ENCODE peak calls at places on chromosomes 7 and 10, in six cellular contexts. S is astrocyte, W is NCI-H82, A is brain microvascular endothelial cell, I is posterior cingulate gyrus, H is left colon. Y is an unnamed sample.
A peak's percentile ranks its signal among the peaks of the same experiment; 100 is the strongest.

GRCh38 chr10:86070278-86070677 is 296.3 kb downstream of the GRID1 start:
- DNase-seq in A (no peak), S (no peak), W (no peak), I (no peak), H (no peak), Y (no peak)

GRCh38 chr10:120409816-120410215 is 47.2 kb upstream of the PLPP4 start:
- DNase-seq in I (no peak), A (no peak), W (no peak), H (no peak), S (no peak), Y (no peak)

GRCh38 chr7:621572-622285 is 102.1 kb upstream of the PDGFA start:
- DNase-seq in I (peak; percentile 64), S (no peak), W (no peak), A (no peak), H (peak; percentile 82), Y (peak; percentile 72)

GRCh38 chr10:45446858-45447257 is 72.8 kb downstream of the ALOX5 start:
- DNase-seq in S (no peak), W (no peak), A (no peak), H (no peak), I (no peak), Y (no peak)

GRCh38 chr10:28715757-28716156 is 38.4 kb downstream of the BAMBI start:
- DNase-seq in I (no peak), W (no peak), A (no peak), S (no peak), H (no peak), Y (no peak)

GRCh38 chr10:52774182-52774581 is 1.6 kb upstream of the MBL2 start:
- DNase-seq in I (no peak), W (no peak), A (no peak), H (no peak), S (no peak), Y (no peak)

GRCh38 chr7:134907639-134908038 is 78.7 kb upstream of the AGBL3 start:
- DNase-seq in A (no peak), W (no peak), H (peak; percentile 32), I (no peak), S (peak; percentile 79), Y (no peak)

GRCh38 chr7:148149730-148150129 is 440.8 kb upstream of the C7orf33 start:
- DNase-seq in S (no peak), H (no peak), A (no peak), W (no peak), I (no peak), Y (no peak)

GRCh38 chr10:99809931-99810615 is 27.6 kb downstream of the ABCC2 start:
- DNase-seq in I (no peak), W (no peak), S (no peak), A (no peak), H (no peak), Y (no peak)

GRCh38 chr10:107914450-107915276 is 750.2 kb upstream of the SORCS1 start:
- DNase-seq in A (no peak), H (no peak), S (no peak), I (peak; percentile 86), W (peak; percentile 51), Y (peak; percentile 69)

GRCh38 chr7:139683137-139683871 is 94.5 kb downstream of the HIPK2 start:
- DNase-seq in W (no peak), S (peak; percentile 85), A (peak; percentile 89), I (no peak), H (no peak), Y (no peak)

GRCh38 chr10:110171032-110171431 is 36.4 kb upstream of the MXI1 start:
- DNase-seq in I (no peak), A (no peak), H (no peak), S (no peak), W (no peak), Y (no peak)

GRCh38 chr7:70678621-70679251 is 453.2 kb upstream of the GALNT17 start:
- DNase-seq in W (no peak), S (peak; percentile 81), I (no peak), A (no peak), H (no peak), Y (no peak)

GRCh38 chr10:100636848-100637553 is 101.3 kb downstream of the HIF1AN start:
- DNase-seq in H (no peak), A (no peak), I (no peak), W (peak; percentile 58), S (no peak), Y (no peak)

GRCh38 chr10:17190602-17191001 is 10.9 kb downstream of the TRDMT1 start:
- DNase-seq in H (no peak), S (no peak), I (no peak), W (no peak), A (no peak), Y (no peak)

GRCh38 chr10:24350111-24350921 is 141.4 kb downstream of the KIAA1217 start:
- DNase-seq in S (peak; percentile 90), A (peak; percentile 41), W (no peak), H (no peak), I (no peak), Y (no peak)

GRCh38 chr10:135601-136464 is 578 bp downstream of the ZMYND11 start:
- DNase-seq in H (peak; percentile 63), I (peak; percentile 94), S (peak; percentile 45), W (peak; percentile 54), A (peak; percentile 51), Y (peak; percentile 90)

GRCh38 chr10:37700886-37701780 is 156.3 kb downstream of the ZNF248 start:
- DNase-seq in I (no peak), W (no peak), A (no peak), S (no peak), H (no peak), Y (peak; percentile 66)

GRCh38 chr10:95221124-95221523 is 27.1 kb downstream of the ACSM6 start:
- DNase-seq in A (peak; percentile 57), W (no peak), H (no peak), S (peak; percentile 63), I (no peak), Y (no peak)

GRCh38 chr7:5143106-5143505 is 46.9 kb upstream of the WIPI2 start:
- DNase-seq in I (no peak), W (no peak), A (no peak), S (no peak), H (no peak), Y (no peak)

GRCh38 chr10:6953131-6953834 is 373.2 kb upstream of the PRKCQ start:
- DNase-seq in I (no peak), H (no peak), A (no peak), S (no peak), W (no peak), Y (no peak)

GRCh38 chr10:119460369-119461195 is 81.9 kb downstream of the RGS10 start:
- DNase-seq in A (no peak), W (no peak), S (no peak), I (peak; percentile 59), H (no peak), Y (no peak)

GRCh38 chr10:12556057-12556456 is 206.7 kb downstream of the CAMK1D start:
- DNase-seq in S (no peak), H (no peak), I (no peak), A (no peak), W (no peak), Y (no peak)

Y was measured in posterior vena cava.